ENCODE peak calls at places on chromosomes 16 and 17, in ten cellular contexts. S is neural progenitor cell; C is NK-92 treated with Interleukin-12 subunit alpha and Interleukin-12 subunit beta, amount 100 ng/mL, for 24 hours; Y is RWPE2; P is iPS DF 6.9; T is activated naive CD8-positive, alpha-beta T cell treated with anti-CD3 and anti-CD28 coated beads for 36 hours; L is Panc1; A is sigmoid colon; D is SW 1271; J is NCI-H748 treated with DMSO at 0.1 percent for 48 hours. K is an unnamed sample.

GRCh38 chr16:19389246-19389645 is 28.4 kb upstream of the TMC5 start:
- DNase-seq in S (peak), C (peak), Y (peak), P (peak), T (peak), L (no peak), A (no peak), D (peak), J (peak), K (no peak)

GRCh38 chr17:48841395-48841831 is 10.6 kb downstream of the CALCOCO2 start:
- DNase-seq in S (no peak), C (no peak), Y (no peak), P (no peak), T (peak), L (no peak), A (no peak), D (peak), J (no peak), K (peak)

GRCh38 chr17:39792523-39793221 is 54.9 kb downstream of the GRB7 start:
- DNase-seq in S (no peak), C (no peak), Y (no peak), P (no peak), T (no peak), L (no peak), A (no peak), D (no peak), J (no peak), K (no peak)

GRCh38 chr17:19646788-19647696 is 1.5 kb upstream of the ALDH3A2 start:
- DNase-seq in S (peak), C (no peak), Y (no peak), P (no peak), T (no peak), L (no peak), A (no peak), D (peak), J (peak), K (no peak)

GRCh38 chr17:66920965-66921364 is 43.5 kb upstream of the CACNG4 start:
- DNase-seq in S (no peak), C (no peak), Y (peak), P (no peak), T (no peak), L (no peak), A (no peak), D (no peak), J (no peak), K (no peak)

GRCh38 chr17:29722411-29723198 is 99.9 kb upstream of the CORO6 start:
- DNase-seq in S (no peak), C (peak), Y (no peak), P (no peak), T (no peak), L (no peak), A (peak), D (no peak), J (no peak), K (peak)

GRCh38 chr17:32265192-32265895 is at the start of gene RHBDL3:
- DNase-seq in S (peak), C (no peak), Y (no peak), P (no peak), T (no peak), L (no peak), A (no peak), D (no peak), J (no peak), K (no peak)

GRCh38 chr17:78357177-78357586 is 2.7 kb downstream of the SOCS3 start:
- DNase-seq in S (no peak), C (no peak), Y (no peak), P (no peak), T (no peak), L (no peak), A (no peak), D (peak), J (no peak), K (no peak)

GRCh38 chr16:1776672-1776955 is 3.7 kb upstream of the MRPS34 start:
- DNase-seq in S (no peak), C (no peak), Y (no peak), P (no peak), T (no peak), L (no peak), A (no peak), D (no peak), J (no peak), K (no peak)

GRCh38 chr17:49494937-49495841 is at the start of gene NGFR:
- DNase-seq in S (peak), C (peak), Y (no peak), P (no peak), T (peak), L (no peak), A (no peak), D (peak), J (peak), K (peak)

GRCh38 chr17:82013341-82013740 is 9.3 kb downstream of the CENPX start:
- DNase-seq in S (no peak), C (no peak), Y (no peak), P (no peak), T (no peak), L (no peak), A (peak), D (no peak), J (no peak), K (no peak)

GRCh38 chr16:57505169-57505568 is 18.9 kb upstream of the DOK4 start:
- DNase-seq in S (no peak), C (no peak), Y (no peak), P (no peak), T (no peak), L (no peak), A (peak), D (no peak), J (no peak), K (no peak)

GRCh38 chr17:74749262-74750038 is 1.0 kb downstream of the NHERF1 start:
- DNase-seq in S (peak), C (peak), Y (no peak), P (no peak), T (peak), L (no peak), A (no peak), D (no peak), J (no peak), K (no peak)

GRCh38 chr17:45437461-45438283 is 5.0 kb upstream of the ARHGAP27 start:
- DNase-seq in S (no peak), C (no peak), Y (peak), P (no peak), T (no peak), L (no peak), A (peak), D (no peak), J (no peak), K (no peak)

GRCh38 chr16:75251280-75252048 is at the start of gene BCAR1:
- DNase-seq in S (peak), C (no peak), Y (peak), P (no peak), T (peak), L (no peak), A (peak), D (peak), J (peak), K (no peak)

GRCh38 chr17:17289701-17290100 is 8.7 kb upstream of the COPS3 start:
- DNase-seq in S (no peak), C (no peak), Y (no peak), P (no peak), T (no peak), L (no peak), A (no peak), D (no peak), J (no peak), K (no peak)

GRCh38 chr16:58197314-58198012 is 443 bp downstream of the CSNK2A2 start:
- DNase-seq in S (peak), C (no peak), Y (no peak), P (no peak), T (peak), L (no peak), A (no peak), D (no peak), J (no peak), K (no peak)

GRCh38 chr17:50304781-50305404 is 30.6 kb downstream of the TMEM92 start:
- DNase-seq in S (peak), C (no peak), Y (no peak), P (no peak), T (no peak), L (no peak), A (no peak), D (no peak), J (no peak), K (no peak)

GRCh38 chr16:64206877-64207276 is 915.0 kb downstream of the CDH11 start:
- DNase-seq in S (peak), C (no peak), Y (no peak), P (no peak), T (no peak), L (no peak), A (no peak), D (no peak), J (no peak), K (no peak)

GRCh38 chr16:13809765-13810164 is 110.2 kb upstream of the ERCC4 start:
- DNase-seq in S (no peak), C (no peak), Y (no peak), P (no peak), T (no peak), L (no peak), A (no peak), D (no peak), J (no peak), K (no peak)

GRCh38 chr17:58110012-58110411 is 26.8 kb downstream of the DYNLL2 start:
- DNase-seq in S (no peak), C (no peak), Y (no peak), P (no peak), T (no peak), L (no peak), A (no peak), D (no peak), J (no peak), K (no peak)

GRCh38 chr17:48592097-48592496 is 1.5 kb downstream of the HOXB5 start:
- DNase-seq in S (no peak), C (no peak), Y (no peak), P (no peak), T (no peak), L (no peak), A (no peak), D (no peak), J (no peak), K (no peak)

GRCh38 chr17:22123536-22124281 is 431.4 kb downstream of the KCNJ18 start:
- DNase-seq in S (no peak), C (no peak), Y (no peak), P (no peak), T (no peak), L (no peak), A (no peak), D (no peak), J (no peak), K (no peak)

GRCh38 chr17:82737981-82738877 is 2.8 kb downstream of the FN3K start:
- DNase-seq in S (no peak), C (no peak), Y (no peak), P (no peak), T (no peak), L (no peak), A (no peak), D (no peak), J (no peak), K (no peak)

GRCh38 chr17:17876959-17877547 is 40.3 kb upstream of the SREBF1 start:
- DNase-seq in S (no peak), C (no peak), Y (no peak), P (no peak), T (no peak), L (no peak), A (peak), D (no peak), J (no peak), K (no peak)

GRCh38 chr17:56754523-56755208 is 79.1 kb downstream of the C17orf67 start:
- DNase-seq in S (peak), C (no peak), Y (no peak), P (peak), T (no peak), L (no peak), A (no peak), D (no peak), J (no peak), K (peak)

GRCh38 chr17:2867441-2868424 is 71.5 kb downstream of the RAP1GAP2 start:
- DNase-seq in S (peak), C (no peak), Y (no peak), P (no peak), T (no peak), L (no peak), A (no peak), D (no peak), J (no peak), K (no peak)

GRCh38 chr17:14098246-14098645 is 28.9 kb downstream of the COX10 start:
- DNase-seq in S (no peak), C (no peak), Y (no peak), P (no peak), T (no peak), L (no peak), A (no peak), D (no peak), J (no peak), K (no peak)

K was measured in GDM1.